ENCODE peak calls at places on chromosomes 11 and 22, in seven cellular contexts. One of them, this sample, is unnamed.
A peak's percentile ranks its signal among the peaks of the same experiment; 100 is the strongest.

GRCh38 chr22:37077802-37078448 is 26.4 kb downstream of the KCTD17 start:
- DNase-seq in tibial nerve: peak; percentile 47
- DNase-seq in heart left ventricle: peak; percentile 81
- DNase-seq in breast epithelium: no peak
- DNase-seq in adrenal gland: peak; percentile 78
- DNase-seq in astrocyte of the spinal cord: peak; percentile 29
- DNase-seq in neural progenitor cell: peak; percentile 78
- DNase-seq in this sample: no peak

GRCh38 chr22:44067901-44068300 is 43.8 kb downstream of the PARVB start:
- DNase-seq in astrocyte of the spinal cord: no peak
- DNase-seq in tibial nerve: no peak
- DNase-seq in heart left ventricle: no peak
- DNase-seq in adrenal gland: no peak
- DNase-seq in neural progenitor cell: no peak
- DNase-seq in breast epithelium: no peak
- DNase-seq in this sample: no peak

GRCh38 chr11:69075421-69076128 is 26.8 kb downstream of the TPCN2 start:
- DNase-seq in adrenal gland: no peak
- DNase-seq in heart left ventricle: peak; percentile 82
- DNase-seq in astrocyte of the spinal cord: peak; percentile 99
- DNase-seq in neural progenitor cell: no peak
- DNase-seq in tibial nerve: peak; percentile 90
- DNase-seq in breast epithelium: peak; percentile 75
- DNase-seq in this sample: peak; percentile 97

GRCh38 chr11:103587951-103588788 is 448.3 kb upstream of the DDI1 start:
- DNase-seq in breast epithelium: no peak
- DNase-seq in heart left ventricle: no peak
- DNase-seq in adrenal gland: no peak
- DNase-seq in neural progenitor cell: no peak
- DNase-seq in astrocyte of the spinal cord: no peak
- DNase-seq in tibial nerve: no peak
- DNase-seq in this sample: no peak

GRCh38 chr11:112785104-112785503 is 176.1 kb upstream of the NCAM1 start:
- DNase-seq in adrenal gland: peak; percentile 28
- DNase-seq in tibial nerve: no peak
- DNase-seq in breast epithelium: peak; percentile 49
- DNase-seq in astrocyte of the spinal cord: peak; percentile 13
- DNase-seq in neural progenitor cell: no peak
- DNase-seq in heart left ventricle: no peak
- DNase-seq in this sample: no peak

GRCh38 chr11:128599729-128600128 is 12.4 kb upstream of the ETS1 start:
- DNase-seq in heart left ventricle: no peak
- DNase-seq in adrenal gland: no peak
- DNase-seq in neural progenitor cell: no peak
- DNase-seq in astrocyte of the spinal cord: no peak
- DNase-seq in tibial nerve: no peak
- DNase-seq in breast epithelium: no peak
- DNase-seq in this sample: no peak

GRCh38 chr11:82924522-82925224 is 23.1 kb downstream of the DDIAS start:
- DNase-seq in breast epithelium: no peak
- DNase-seq in neural progenitor cell: no peak
- DNase-seq in tibial nerve: no peak
- DNase-seq in adrenal gland: no peak
- DNase-seq in astrocyte of the spinal cord: no peak
- DNase-seq in heart left ventricle: no peak
- DNase-seq in this sample: no peak

GRCh38 chr11:93843906-93844305 is 6.5 kb downstream of the VSTM5 start:
- DNase-seq in adrenal gland: no peak
- DNase-seq in breast epithelium: no peak
- DNase-seq in neural progenitor cell: no peak
- DNase-seq in tibial nerve: no peak
- DNase-seq in astrocyte of the spinal cord: no peak
- DNase-seq in heart left ventricle: no peak
- DNase-seq in this sample: no peak

GRCh38 chr22:23089010-23089409 is 18.7 kb downstream of the GNAZ start:
- DNase-seq in neural progenitor cell: no peak
- DNase-seq in tibial nerve: no peak
- DNase-seq in astrocyte of the spinal cord: no peak
- DNase-seq in breast epithelium: no peak
- DNase-seq in adrenal gland: no peak
- DNase-seq in heart left ventricle: no peak
- DNase-seq in this sample: no peak

GRCh38 chr11:36703055-36703404 is 105.0 kb upstream of the RAG2 start:
- DNase-seq in neural progenitor cell: no peak
- DNase-seq in tibial nerve: no peak
- DNase-seq in heart left ventricle: no peak
- DNase-seq in astrocyte of the spinal cord: no peak
- DNase-seq in adrenal gland: no peak
- DNase-seq in breast epithelium: no peak
- DNase-seq in this sample: no peak

GRCh38 chr11:1733009-1733715 is 17.2 kb downstream of the IFITM10 start:
- DNase-seq in astrocyte of the spinal cord: no peak
- DNase-seq in adrenal gland: peak; percentile 28
- DNase-seq in breast epithelium: no peak
- DNase-seq in heart left ventricle: no peak
- DNase-seq in neural progenitor cell: no peak
- DNase-seq in tibial nerve: no peak
- DNase-seq in this sample: no peak

GRCh38 chr11:103091441-103091809 is 535 bp downstream of the DCUN1D5 start:
- DNase-seq in neural progenitor cell: peak; percentile 58
- DNase-seq in breast epithelium: no peak
- DNase-seq in tibial nerve: no peak
- DNase-seq in astrocyte of the spinal cord: peak; percentile 22
- DNase-seq in heart left ventricle: peak; percentile 70
- DNase-seq in adrenal gland: peak; percentile 37
- DNase-seq in this sample: peak; percentile 15

GRCh38 chr11:33899383-33900037 is 7.6 kb upstream of the LMO2 start:
- DNase-seq in heart left ventricle: peak; percentile 75
- DNase-seq in astrocyte of the spinal cord: peak; percentile 62
- DNase-seq in breast epithelium: peak; percentile 77
- DNase-seq in adrenal gland: peak; percentile 86
- DNase-seq in neural progenitor cell: peak; percentile 29
- DNase-seq in tibial nerve: peak; percentile 82
- DNase-seq in this sample: peak; percentile 88

GRCh38 chr11:25734592-25735211 is 597.2 kb upstream of the ANO3 start:
- DNase-seq in heart left ventricle: no peak
- DNase-seq in neural progenitor cell: peak; percentile 65
- DNase-seq in astrocyte of the spinal cord: peak; percentile 36
- DNase-seq in adrenal gland: no peak
- DNase-seq in breast epithelium: no peak
- DNase-seq in tibial nerve: no peak
- DNase-seq in this sample: no peak

GRCh38 chr11:1564535-1565172 is 7.4 kb downstream of the DUSP8 start:
- DNase-seq in tibial nerve: no peak
- DNase-seq in neural progenitor cell: peak; percentile 90
- DNase-seq in astrocyte of the spinal cord: peak; percentile 89
- DNase-seq in heart left ventricle: peak; percentile 82
- DNase-seq in adrenal gland: peak; percentile 97
- DNase-seq in breast epithelium: no peak
- DNase-seq in this sample: peak; percentile 78

GRCh38 chr11:35236667-35237003 is 97.7 kb downstream of the CD44 start:
- DNase-seq in adrenal gland: peak; percentile 18
- DNase-seq in breast epithelium: peak; percentile 61
- DNase-seq in astrocyte of the spinal cord: peak; percentile 75
- DNase-seq in heart left ventricle: no peak
- DNase-seq in neural progenitor cell: no peak
- DNase-seq in tibial nerve: no peak
- DNase-seq in this sample: no peak

GRCh38 chr11:35235944-35236666 is 97.1 kb downstream of the CD44 start:
- DNase-seq in astrocyte of the spinal cord: peak; percentile 79
- DNase-seq in tibial nerve: no peak
- DNase-seq in neural progenitor cell: no peak
- DNase-seq in breast epithelium: peak; percentile 80
- DNase-seq in heart left ventricle: no peak
- DNase-seq in adrenal gland: no peak
- DNase-seq in this sample: no peak

GRCh38 chr11:35237345-35237744 is 98.4 kb downstream of the CD44 start:
- DNase-seq in tibial nerve: no peak
- DNase-seq in neural progenitor cell: no peak
- DNase-seq in astrocyte of the spinal cord: no peak
- DNase-seq in breast epithelium: no peak
- DNase-seq in heart left ventricle: no peak
- DNase-seq in adrenal gland: no peak
- DNase-seq in this sample: no peak

GRCh38 chr11:35234836-35235235 is 95.9 kb downstream of the CD44 start:
- DNase-seq in breast epithelium: no peak
- DNase-seq in heart left ventricle: no peak
- DNase-seq in astrocyte of the spinal cord: peak; percentile 54
- DNase-seq in adrenal gland: no peak
- DNase-seq in tibial nerve: no peak
- DNase-seq in neural progenitor cell: no peak
- DNase-seq in this sample: no peak

GRCh38 chr11:35235498-35235897 is 96.5 kb downstream of the CD44 start:
- DNase-seq in heart left ventricle: no peak
- DNase-seq in astrocyte of the spinal cord: no peak
- DNase-seq in breast epithelium: no peak
- DNase-seq in adrenal gland: no peak
- DNase-seq in neural progenitor cell: no peak
- DNase-seq in tibial nerve: no peak
- DNase-seq in this sample: no peak
- TF ChIP-seq CTCF in heart left ventricle: no peak
- TF ChIP-seq CTCF in astrocyte of the spinal cord: no peak
- TF ChIP-seq CTCF in breast epithelium: no peak
- TF ChIP-seq CTCF in adrenal gland: no peak
- TF ChIP-seq CTCF in neural progenitor cell: no peak
- TF ChIP-seq CTCF in tibial nerve: no peak
- TF ChIP-seq CTCF in this sample: no peak

GRCh38 chr11:65577756-65578109 is 1.9 kb downstream of the EHBP1L1 start:
- DNase-seq in tibial nerve: no peak
- DNase-seq in adrenal gland: no peak
- DNase-seq in neural progenitor cell: no peak
- DNase-seq in heart left ventricle: no peak
- DNase-seq in breast epithelium: no peak
- DNase-seq in astrocyte of the spinal cord: no peak
- DNase-seq in this sample: no peak
- H3K4me3 ChIP-seq in tibial nerve: peak overlapping the region; percentile 81
- H3K4me3 ChIP-seq in adrenal gland: no peak overlapping the region
- H3K4me3 ChIP-seq in neural progenitor cell: no peak overlapping the region
- H3K4me3 ChIP-seq in heart left ventricle: peak overlapping the region; percentile 74
- H3K4me3 ChIP-seq in breast epithelium: peak overlapping the region; percentile 91
- H3K4me3 ChIP-seq in astrocyte of the spinal cord: peak overlapping the region; percentile 51
- H3K4me3 ChIP-seq in this sample: peak overlapping the region; percentile 56

GRCh38 chr22:17953147-17953546 is 71.2 kb downstream of the MICAL3 start:
- DNase-seq in adrenal gland: no peak
- DNase-seq in tibial nerve: no peak
- DNase-seq in breast epithelium: no peak
- DNase-seq in heart left ventricle: no peak
- DNase-seq in astrocyte of the spinal cord: no peak
- DNase-seq in neural progenitor cell: no peak
- DNase-seq in this sample: no peak

GRCh38 chr22:17954200-17954859 is 70.0 kb downstream of the MICAL3 start:
- DNase-seq in breast epithelium: no peak
- DNase-seq in heart left ventricle: no peak
- DNase-seq in neural progenitor cell: no peak
- DNase-seq in adrenal gland: no peak
- DNase-seq in astrocyte of the spinal cord: no peak
- DNase-seq in tibial nerve: no peak
- DNase-seq in this sample: no peak

GRCh38 chr22:17949926-17950473 is 74.4 kb downstream of the MICAL3 start:
- DNase-seq in astrocyte of the spinal cord: no peak
- DNase-seq in neural progenitor cell: no peak
- DNase-seq in heart left ventricle: no peak
- DNase-seq in adrenal gland: no peak
- DNase-seq in breast epithelium: no peak
- DNase-seq in tibial nerve: no peak
- DNase-seq in this sample: no peak

GRCh38 chr22:17951315-17951714 is 73.0 kb downstream of the MICAL3 start:
- DNase-seq in tibial nerve: no peak
- DNase-seq in adrenal gland: peak; percentile 67
- DNase-seq in heart left ventricle: no peak
- DNase-seq in breast epithelium: no peak
- DNase-seq in neural progenitor cell: no peak
- DNase-seq in astrocyte of the spinal cord: no peak
- DNase-seq in this sample: no peak

GRCh38 chr22:17952273-17952801 is 72.0 kb downstream of the MICAL3 start:
- DNase-seq in astrocyte of the spinal cord: no peak
- DNase-seq in adrenal gland: no peak
- DNase-seq in breast epithelium: no peak
- DNase-seq in heart left ventricle: no peak
- DNase-seq in tibial nerve: no peak
- DNase-seq in neural progenitor cell: no peak
- DNase-seq in this sample: no peak
- TF ChIP-seq CTCF in astrocyte of the spinal cord: no peak
- TF ChIP-seq CTCF in adrenal gland: no peak
- TF ChIP-seq CTCF in breast epithelium: no peak
- TF ChIP-seq CTCF in heart left ventricle: no peak
- TF ChIP-seq CTCF in tibial nerve: no peak
- TF ChIP-seq CTCF in neural progenitor cell: no peak
- TF ChIP-seq CTCF in this sample: no peak

GRCh38 chr22:45582955-45583320 is 80.3 kb downstream of the FBLN1 start:
- DNase-seq in neural progenitor cell: no peak
- DNase-seq in adrenal gland: no peak
- DNase-seq in tibial nerve: no peak
- DNase-seq in breast epithelium: no peak
- DNase-seq in astrocyte of the spinal cord: no peak
- DNase-seq in heart left ventricle: no peak
- DNase-seq in this sample: no peak
- H3K4me3 ChIP-seq in neural progenitor cell: no peak overlapping the region
- H3K4me3 ChIP-seq in adrenal gland: no peak overlapping the region
- H3K4me3 ChIP-seq in tibial nerve: no peak overlapping the region
- H3K4me3 ChIP-seq in breast epithelium: no peak overlapping the region
- H3K4me3 ChIP-seq in astrocyte of the spinal cord: no peak overlapping the region
- H3K4me3 ChIP-seq in heart left ventricle: no peak overlapping the region
- H3K4me3 ChIP-seq in this sample: no peak overlapping the region